ENCODE peak calls at places on chromosome 5, in six cellular contexts. Q is cardiac muscle cell, J is H1, Z is transverse colon, R is aorta, W is heart right ventricle. F is an unnamed sample. For H3K4me1, the result is how much of the 10 kb centered on the place peaks cover.

GRCh38 chr5:1470762-1471211 is 25.5 kb upstream of the SLC6A3 start:
- DNase-seq in Q (no peak), R (no peak), Z (no peak), W (no peak), J (no peak), F (peak)

GRCh38 chr5:159444441-159445082 is 114.3 kb upstream of the IL12B start:
- DNase-seq in J (no peak), W (no peak), R (no peak), Z (no peak), Q (peak), F (no peak)

GRCh38 chr5:107985144-107985543 is 314.4 kb upstream of the EFNA5 start:
- DNase-seq in R (no peak), Q (peak), Z (peak), J (no peak), W (no peak), F (peak)

GRCh38 chr5:43780586-43780985 is 177.6 kb downstream of the NNT start:
- DNase-seq in W (no peak), R (no peak), Z (no peak), J (no peak), Q (peak), F (no peak)

GRCh38 chr5:125357660-125358059 is 611.2 kb upstream of the ZNF608 start:
- DNase-seq in Q (no peak), Z (no peak), J (no peak), W (no peak), R (no peak), F (no peak)

GRCh38 chr5:2240118-2240904 is 357.6 kb upstream of the IRX4 start:
- DNase-seq in Q (no peak), J (no peak), R (no peak), W (no peak), Z (no peak), F (no peak)

GRCh38 chr5:176389114-176389768 is 690 bp downstream of the HIGD2A start:
- DNase-seq in Q (no peak), W (no peak), R (no peak), J (no peak), Z (no peak), F (no peak)

GRCh38 chr5:34487202-34487879 is 168.8 kb upstream of the RAI14 start:
- DNase-seq in Z (no peak), Q (peak), J (no peak), W (no peak), R (peak), F (peak)

GRCh38 chr5:176533894-176534611 is 3.1 kb downstream of the RNF44 start:
- DNase-seq in W (peak), Z (peak), R (peak), Q (no peak), J (no peak), F (no peak)

GRCh38 chr5:102218159-102218558 is 77.9 kb downstream of the SLCO4C1 start:
- DNase-seq in J (no peak), Z (peak), R (no peak), Q (no peak), W (no peak), F (no peak)

GRCh38 chr5:127871448-127872153 is 168.4 kb downstream of the CCDC192 start:
- DNase-seq in J (no peak), Z (no peak), R (no peak), Q (peak), W (no peak), F (no peak)

GRCh38 chr5:177312649-177313181 is 1.0 kb upstream of the MXD3 start:
- DNase-seq in J (no peak), Q (no peak), W (no peak), R (peak), Z (peak), F (peak)

GRCh38 chr5:23704176-23704855 is 196.9 kb downstream of the PRDM9 start:
- DNase-seq in W (no peak), J (no peak), Q (no peak), Z (no peak), R (no peak), F (no peak)

GRCh38 chr5:16899171-16899570 is 36.9 kb downstream of the MYO10 start:
- DNase-seq in Z (no peak), J (no peak), R (no peak), Q (no peak), W (no peak), F (no peak)

GRCh38 chr5:657570-657969 is 35.6 kb downstream of the TPPP start:
- DNase-seq in W (no peak), J (no peak), Z (no peak), R (peak), Q (peak), F (no peak)

GRCh38 chr5:130549884-130550552 is 615.0 kb downstream of the HINT1 start:
- DNase-seq in W (no peak), Q (peak), Z (no peak), J (no peak), R (peak), F (no peak)

GRCh38 chr5:139446956-139447779 is 7.8 kb upstream of the DNAJC18 start:
- DNase-seq in Z (no peak), Q (peak), W (no peak), J (no peak), R (no peak), F (no peak)

GRCh38 chr5:91162534-91163381 is 220.4 kb downstream of the ARRDC3 start:
- DNase-seq in Z (peak), R (peak), Q (peak), J (no peak), W (no peak), F (peak)

GRCh38 chr5:86917117-86917579 is 299.4 kb downstream of the COX7C start:
- DNase-seq in W (no peak), Z (no peak), R (no peak), J (no peak), Q (peak), F (no peak)

GRCh38 chr5:113678924-113679575 is 165.6 kb downstream of the YTHDC2 start:
- DNase-seq in J (no peak), R (no peak), W (no peak), Z (peak), Q (peak), F (no peak)

GRCh38 chr5:113488645-113489184 is 462 bp upstream of the MCC start:
- DNase-seq in W (no peak), Z (no peak), J (no peak), R (no peak), Q (no peak), F (no peak)

GRCh38 chr5:141957367-141957993 is 522 bp downstream of the PCDH12 start:
- DNase-seq in W (no peak), Z (no peak), Q (peak), J (no peak), R (no peak), F (no peak)

GRCh38 chr5:97231025-97231636 is 48.1 kb upstream of the RIOK2 start:
- DNase-seq in R (no peak), Z (peak), J (no peak), W (no peak), Q (peak), F (peak)

GRCh38 chr5:137565450-137565849 is 66.3 kb upstream of the SPOCK1 start:
- DNase-seq in R (no peak), W (no peak), Z (no peak), J (no peak), Q (peak), F (no peak)
- H3K4me1 ChIP-seq in R (under half), W (under half), Z (under half), J (under half), Q (under half), F (under half)

DNA sequence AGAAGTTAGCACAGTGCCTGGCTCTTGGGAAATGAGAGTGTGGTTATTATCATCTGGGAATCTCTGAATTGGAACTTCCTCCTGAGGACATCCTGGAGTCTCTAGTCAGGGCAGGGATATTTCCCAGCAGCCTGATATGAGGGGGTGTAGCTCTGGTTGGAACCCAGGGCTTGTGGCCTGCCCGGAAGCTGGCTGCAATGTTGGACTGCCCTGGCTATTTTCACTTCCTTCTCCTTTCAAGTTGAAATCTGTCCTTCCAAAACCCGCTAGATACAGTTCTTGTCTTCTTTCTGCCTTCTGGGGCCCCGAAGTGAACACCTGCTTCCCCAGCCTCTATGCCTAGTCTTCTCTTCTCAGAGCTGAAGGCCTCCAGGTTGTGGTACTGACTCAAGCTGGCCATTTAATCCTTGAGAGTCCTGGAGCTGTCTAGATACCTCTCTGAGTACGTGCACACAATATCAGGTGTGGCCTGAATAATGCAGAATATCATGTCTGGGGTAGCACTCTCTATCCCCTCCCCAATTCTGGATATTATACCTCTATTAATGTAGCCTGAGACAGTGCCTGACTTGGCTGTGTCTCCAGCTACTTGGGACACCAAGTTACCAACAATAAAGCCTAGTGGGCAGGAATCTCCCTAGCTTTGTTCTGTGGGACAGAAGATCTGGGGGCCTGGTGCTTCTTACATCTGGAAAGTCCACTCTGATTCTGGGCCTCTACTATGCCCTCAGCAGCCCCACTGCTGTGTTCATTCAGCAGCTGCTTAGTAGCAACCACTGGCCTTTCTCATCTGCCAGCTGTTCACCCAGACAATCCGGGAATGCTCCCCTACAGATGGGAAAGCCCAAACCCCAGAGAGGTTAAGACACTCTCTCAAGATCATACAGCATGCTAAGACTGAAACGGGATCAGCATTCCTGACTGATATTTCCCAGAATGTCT is 45.0 kb downstream of the SLC6A7 start:
- DNase-seq in R (no peak), W (no peak), J (no peak), Z (no peak), Q (peak), F (no peak)
- H3K27ac ChIP-seq in R (no peak), W (no peak), J (no peak), Z (no peak), Q (no peak), F (no peak)

GRCh38 chr5:40827479-40827977 is 7.5 kb downstream of the RPL37 start:
- DNase-seq in J (no peak), Q (no peak), Z (no peak), W (no peak), R (no peak), F (no peak)
- H3K4me1 ChIP-seq in J (under half), Q (under half), Z (under half), W (under half), R (under half), F (under half)

GRCh38 chr5:31380049-31380448 is 151.8 kb downstream of the DROSHA start:
- DNase-seq in Z (no peak), J (no peak), W (no peak), R (no peak), Q (no peak), F (no peak)

GRCh38 chr5:31378136-31378535 is 153.8 kb downstream of the DROSHA start:
- DNase-seq in Q (no peak), J (no peak), Z (no peak), R (no peak), W (no peak), F (no peak)

GRCh38 chr5:31378838-31379237 is 153.1 kb downstream of the DROSHA start:
- DNase-seq in Q (peak), Z (no peak), J (no peak), R (no peak), W (no peak), F (no peak)

GRCh38 chr5:31375999-31376720 is 155.7 kb downstream of the DROSHA start:
- DNase-seq in R (no peak), J (no peak), W (no peak), Q (no peak), Z (no peak), F (no peak)

DNA sequence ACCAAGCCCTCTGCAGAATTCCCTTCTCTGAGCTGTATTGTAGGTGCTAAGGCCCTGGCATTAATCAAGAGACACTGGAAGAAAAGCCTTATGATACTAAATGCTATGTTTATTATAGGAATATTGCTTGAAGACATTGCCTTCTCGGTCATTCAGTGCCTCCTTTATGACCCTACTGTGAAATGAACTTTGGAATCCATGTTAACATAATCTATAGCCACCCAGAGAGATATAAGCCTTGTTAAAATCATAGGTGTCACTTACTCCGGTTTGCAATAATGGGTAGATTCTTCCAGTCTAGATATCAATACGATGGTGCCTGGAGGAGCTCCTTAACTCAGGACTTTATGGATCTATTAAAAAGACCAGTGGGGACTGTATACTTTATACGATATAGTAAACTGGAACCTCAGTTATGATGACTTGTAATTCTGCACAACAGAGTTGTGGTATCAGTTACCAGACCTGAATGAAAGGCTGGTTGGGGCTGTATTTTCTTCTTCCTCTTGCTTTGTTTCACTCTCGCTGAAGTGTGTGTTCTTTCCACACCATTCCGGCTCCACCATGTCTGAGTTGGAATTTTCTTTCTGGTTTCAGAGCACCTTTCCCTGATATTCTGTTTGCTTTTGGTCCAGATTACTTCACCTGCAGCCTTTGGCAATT is 154.5 kb downstream of the DROSHA start:
- DNase-seq in J (no peak), Q (no peak), R (no peak), W (no peak), Z (no peak), F (no peak)
- H3K27ac ChIP-seq in J (no peak), Q (no peak), R (no peak), W (no peak), Z (peak), F (no peak)

DNA sequence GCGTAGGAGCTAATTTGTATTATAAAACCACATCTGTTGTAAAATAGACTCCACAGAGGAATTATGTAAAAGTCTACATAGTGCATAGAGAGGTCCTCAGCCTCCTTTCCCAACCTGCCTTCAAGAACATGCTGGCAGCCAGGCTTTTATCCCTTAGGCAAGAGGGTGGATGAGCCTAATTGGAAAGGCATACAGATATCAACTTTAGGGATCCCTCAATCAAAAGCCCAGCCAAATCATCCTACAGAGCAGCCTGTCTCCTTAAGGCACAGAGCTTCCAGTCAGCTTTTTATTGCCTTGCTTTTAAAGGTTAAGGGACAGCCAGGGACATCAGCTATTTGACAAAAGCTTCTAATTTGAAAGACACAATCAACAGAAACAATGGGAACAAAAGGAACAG is 13.1 kb upstream of the ACTBL2 start:
- DNase-seq in Z (no peak), Q (no peak), W (no peak), J (no peak), R (no peak), F (no peak)
- H3K4me1 ChIP-seq in Z (under half), Q (under half), W (under half), J (under half), R (under half), F (under half)

DNA sequence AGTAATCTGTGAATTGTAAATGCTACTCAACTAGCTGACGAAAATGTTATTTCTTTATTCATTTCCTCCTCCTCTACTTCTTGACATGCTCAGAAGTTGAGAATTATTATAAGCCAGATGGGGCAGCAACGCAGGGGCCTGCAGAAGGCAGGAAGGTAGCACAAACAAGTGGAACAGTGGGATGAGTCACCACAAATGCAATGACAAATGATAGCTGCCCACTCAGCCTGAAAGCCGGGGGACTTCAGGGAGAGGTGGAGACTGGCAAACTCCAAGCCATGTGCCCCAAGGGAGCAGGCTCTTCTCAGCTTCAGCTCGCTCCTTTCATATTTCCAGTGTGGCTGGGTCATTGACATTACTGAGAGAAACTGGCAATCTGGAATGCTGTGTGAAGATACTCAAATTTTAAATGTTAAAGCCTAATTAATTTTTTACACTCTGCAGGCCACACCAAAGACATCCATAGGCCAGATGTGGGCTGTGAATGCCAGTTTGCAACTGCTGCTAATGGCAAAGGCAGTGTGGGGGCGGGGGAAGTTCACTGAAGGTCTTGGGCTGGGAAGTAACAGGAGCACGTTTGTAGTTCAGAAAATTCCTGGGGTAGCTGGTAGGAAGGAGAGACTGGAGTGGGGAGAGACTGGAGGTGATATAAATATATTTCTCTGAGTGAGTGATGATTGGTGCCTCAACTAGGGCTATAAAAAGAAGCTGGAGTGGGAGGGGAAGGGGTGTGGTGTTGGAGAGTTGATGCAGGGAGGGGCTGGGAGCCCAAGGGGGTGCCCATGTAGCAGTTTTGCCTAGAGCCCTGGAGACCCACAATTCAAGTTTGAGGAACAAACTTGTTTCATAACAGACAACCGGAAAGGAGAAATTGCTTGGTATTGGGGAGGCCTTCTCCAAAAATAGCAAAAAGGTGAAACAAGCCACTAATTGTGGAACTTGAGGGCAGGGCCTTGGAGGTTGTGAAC is 20.8 kb upstream of the ADRB2 start:
- DNase-seq in J (no peak), Z (no peak), W (peak), Q (no peak), R (peak), F (no peak)
- H3K27ac ChIP-seq in J (no peak), Z (no peak), W (peak), Q (peak), R (peak), F (no peak)

GRCh38 chr5:151022511-151023018 is 2.2 kb downstream of the GPX3 start:
- DNase-seq in R (peak), W (no peak), Z (no peak), Q (peak), J (no peak), F (peak)
- H3K4me1 ChIP-seq in R (under half), W (half or more), Z (under half), Q (under half), J (under half), F (half or more)

GRCh38 chr5:31209341-31209740 is 15.9 kb downstream of the CDH6 start:
- DNase-seq in J (no peak), R (no peak), Q (no peak), W (no peak), Z (no peak), F (no peak)

GRCh38 chr5:31208043-31208442 is 14.6 kb downstream of the CDH6 start:
- DNase-seq in J (no peak), Z (no peak), W (no peak), Q (no peak), R (no peak), F (no peak)

DNA sequence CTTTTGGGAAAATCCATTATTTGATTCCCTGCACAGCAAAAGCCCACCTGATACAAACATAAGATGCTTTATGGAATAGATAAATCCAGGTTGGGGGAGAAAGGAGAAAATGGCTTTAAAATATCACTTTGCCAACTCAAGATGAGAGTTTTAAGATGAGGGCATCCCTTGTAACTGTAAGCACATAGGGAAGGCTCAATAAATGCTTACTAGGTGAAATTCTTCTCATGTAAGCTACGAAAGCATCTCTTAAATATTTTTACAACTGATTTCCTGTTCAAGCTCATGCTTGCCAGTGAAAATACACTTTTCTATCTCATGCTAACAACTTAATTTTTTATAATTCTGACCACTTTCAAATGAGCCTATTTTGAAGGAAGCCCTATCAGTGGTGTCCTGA is 11.5 kb downstream of the CDH6 start:
- DNase-seq in J (no peak), Z (no peak), W (no peak), R (no peak), Q (no peak), F (no peak)
- H3K27ac ChIP-seq in J (no peak), Z (no peak), W (no peak), R (no peak), Q (no peak), F (no peak)

GRCh38 chr5:109707531-109707930 is 17.8 kb downstream of the MAN2A1 start:
- DNase-seq in J (no peak), Z (no peak), R (no peak), W (no peak), Q (no peak), F (no peak)

GRCh38 chr5:109704255-109704952 is 14.7 kb downstream of the MAN2A1 start:
- DNase-seq in W (no peak), Q (no peak), R (no peak), J (no peak), Z (no peak), F (no peak)

GRCh38 chr5:109706065-109706464 is 16.3 kb downstream of the MAN2A1 start:
- DNase-seq in R (no peak), J (no peak), Z (no peak), W (no peak), Q (no peak), F (no peak)

GRCh38 chr5:109703827-109704226 is 14.1 kb downstream of the MAN2A1 start:
- DNase-seq in W (no peak), J (no peak), Q (no peak), R (no peak), Z (no peak), F (no peak)

DNA sequence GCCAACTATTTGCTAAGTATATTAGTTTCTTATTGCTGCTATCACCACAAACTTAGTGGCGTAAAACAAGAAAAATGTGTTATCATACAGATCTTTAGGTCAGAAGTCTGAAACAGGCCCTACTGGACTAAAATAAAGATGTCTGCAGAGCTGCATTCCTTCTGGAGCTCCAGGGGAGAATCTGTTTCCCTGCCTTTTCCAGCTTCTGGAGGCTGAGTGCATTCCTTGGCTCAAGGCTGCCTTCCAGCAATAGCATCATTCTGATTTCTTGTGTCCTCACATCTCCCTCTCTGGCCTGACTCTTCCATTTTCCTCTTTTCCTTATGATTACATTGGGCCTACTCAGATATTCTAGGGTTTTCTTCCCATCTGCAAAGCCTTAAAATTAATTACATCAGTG is 15.9 kb downstream of the MAN2A1 start:
- DNase-seq in Q (peak), Z (no peak), R (no peak), J (no peak), W (no peak), F (no peak)
- H3K4me1 ChIP-seq in Q (under half), Z (under half), R (under half), J (under half), W (under half), F (under half)

F was measured in tibial artery.